ENCODE peak calls at places on chromosomes 7 and 10, in ten cellular contexts. V is cardiac muscle cell, Q is AG10803, F is transverse colon, I is astrocyte of the spinal cord, P is IMR-90, C is fibroblast of the aortic adventitia, T is neural crest cell, X is endothelial cell, Z is heart right ventricle. U is an unnamed sample.

GRCh38 chr10:48509974-48510692 is 94.7 kb downstream of the ARHGAP22 start:
- DNase-seq in V (peak; percentile 62), Q (no peak), F (no peak), I (no peak), P (no peak), C (no peak), T (no peak), X (peak; percentile 44), Z (no peak), U (peak; percentile 25)

GRCh38 chr10:42992156-42992956 is 84.5 kb upstream of the RET start:
- DNase-seq in V (no peak), Q (no peak), F (no peak), I (no peak), P (no peak), C (no peak), T (no peak), X (no peak), Z (no peak), U (no peak)

GRCh38 chr10:125691160-125691981 is 8.4 kb upstream of the TEX36 start:
- DNase-seq in V (no peak), Q (peak; percentile 13), F (no peak), I (peak; percentile 38), P (no peak), C (no peak), T (no peak), X (no peak), Z (no peak), U (no peak)

GRCh38 chr7:22718200-22718711 is 8.7 kb upstream of the IL6 start:
- DNase-seq in V (no peak), Q (peak; percentile 89), F (no peak), I (peak; percentile 95), P (peak; percentile 97), C (peak; percentile 96), T (no peak), X (no peak), Z (no peak), U (no peak)

GRCh38 chr7:144584741-144585140 is 181.2 kb upstream of the NOBOX start:
- DNase-seq in V (no peak), Q (no peak), F (no peak), I (no peak), P (no peak), C (no peak), T (no peak), X (no peak), Z (no peak), U (no peak)

GRCh38 chr7:108570146-108570755 is 577 bp downstream of the DNAJB9 start:
- DNase-seq in V (peak; percentile 57), Q (peak; percentile 29), F (peak; percentile 70), I (peak; percentile 49), P (peak; percentile 40), C (peak; percentile 50), T (no peak), X (peak; percentile 34), Z (peak; percentile 25), U (peak; percentile 51)

GRCh38 chr7:129144834-129145668 is 544 bp downstream of the TSPAN33 start:
- DNase-seq in V (no peak), Q (no peak), F (no peak), I (no peak), P (no peak), C (no peak), T (no peak), X (no peak), Z (no peak), U (no peak)

GRCh38 chr7:36565792-36566356 is 158.4 kb downstream of the AOAH start:
- DNase-seq in V (no peak), Q (no peak), F (no peak), I (no peak), P (no peak), C (peak; percentile 22), T (no peak), X (no peak), Z (no peak), U (no peak)

GRCh38 chr7:38700111-38700510 is 68.9 kb upstream of the AMPH start:
- DNase-seq in V (peak; percentile 7), Q (peak; percentile 4), F (no peak), I (no peak), P (no peak), C (no peak), T (no peak), X (no peak), Z (no peak), U (no peak)

GRCh38 chr7:4820405-4820967 is 41.3 kb downstream of the PAPOLB start:
- DNase-seq in V (no peak), Q (no peak), F (no peak), I (no peak), P (no peak), C (no peak), T (no peak), X (no peak), Z (no peak), U (no peak)

GRCh38 chr10:86105640-86106039 is 261.0 kb downstream of the GRID1 start:
- DNase-seq in V (no peak), Q (no peak), F (no peak), I (no peak), P (no peak), C (no peak), T (no peak), X (no peak), Z (no peak), U (no peak)

GRCh38 chr10:22712959-22713852 is 1.2 kb downstream of the PIP4K2A start:
- DNase-seq in V (peak; percentile 34), Q (peak; percentile 27), F (peak; percentile 40), I (peak; percentile 22), P (peak; percentile 33), C (no peak), T (peak; percentile 6), X (peak; percentile 21), Z (peak; percentile 30), U (peak; percentile 50)

GRCh38 chr10:33109788-33110469 is 151.9 kb upstream of the ITGB1 start:
- DNase-seq in V (no peak), Q (no peak), F (no peak), I (no peak), P (no peak), C (no peak), T (no peak), X (no peak), Z (no peak), U (no peak)

GRCh38 chr10:74743401-74743800 is 83.0 kb upstream of the KAT6B start:
- DNase-seq in V (no peak), Q (no peak), F (no peak), I (no peak), P (no peak), C (no peak), T (no peak), X (no peak), Z (no peak), U (no peak)

GRCh38 chr7:69612981-69613380 is 14.7 kb downstream of the AUTS2 start:
- DNase-seq in V (no peak), Q (no peak), F (no peak), I (no peak), P (no peak), C (no peak), T (no peak), X (no peak), Z (no peak), U (no peak)

GRCh38 chr10:13536674-13537366 is 8.0 kb upstream of the BEND7 start:
- DNase-seq in V (peak; percentile 86), Q (peak; percentile 50), F (peak; percentile 51), I (peak; percentile 35), P (peak; percentile 41), C (peak; percentile 17), T (peak; percentile 71), X (peak; percentile 81), Z (peak; percentile 46), U (peak; percentile 72)

GRCh38 chr10:35470535-35470934 is 134.2 kb downstream of the CCNY start:
- DNase-seq in V (peak; percentile 52), Q (peak; percentile 15), F (no peak), I (no peak), P (no peak), C (no peak), T (no peak), X (peak; percentile 33), Z (peak; percentile 46), U (no peak)

DNA sequence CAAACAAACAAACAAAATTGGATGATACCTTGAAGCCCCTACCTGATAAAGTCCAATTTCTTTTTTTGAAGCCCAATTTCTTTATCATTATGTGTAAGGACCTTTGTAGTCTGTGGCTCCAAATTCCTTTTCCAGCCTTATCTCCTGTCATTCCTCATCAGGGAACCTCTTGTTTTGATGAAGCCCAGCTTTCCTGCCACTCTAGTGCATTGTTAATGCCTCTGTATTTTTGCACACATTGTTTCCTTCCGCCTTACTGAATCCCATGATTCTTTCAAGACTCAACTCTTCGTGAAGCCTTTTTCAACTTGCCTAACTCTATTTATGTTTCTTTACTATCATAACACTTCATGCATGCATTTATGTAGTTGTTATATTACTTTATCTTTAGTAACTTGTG is 3.3 kb downstream of the FBH1 start:
- DNase-seq in V (peak; percentile 52), Q (no peak), F (no peak), I (no peak), P (no peak), C (no peak), T (no peak), X (no peak), Z (no peak), U (no peak)
- TF ChIP-seq CTCF in V (no peak), Q (no peak), F (no peak), I (no peak), P (no peak), C (no peak), T (no peak), X (no peak), Z (no peak), U (no peak)

GRCh38 chr10:60042959-60043358 is 136.6 kb upstream of the CCDC6 start:
- DNase-seq in V (no peak), Q (no peak), F (no peak), I (no peak), P (no peak), C (no peak), T (no peak), X (no peak), Z (no peak), U (no peak)
- TF ChIP-seq CTCF in V (no peak), Q (no peak), F (no peak), I (no peak), P (no peak), C (no peak), T (no peak), X (no peak), Z (no peak), U (no peak)

GRCh38 chr7:81768951-81769778 is 682 bp downstream of the HGF start:
- DNase-seq in V (no peak), Q (no peak), F (no peak), I (no peak), P (peak; percentile 11), C (peak; percentile 51), T (no peak), X (no peak), Z (no peak), U (no peak)
- TF ChIP-seq CTCF in V (no peak), Q (no peak), F (no peak), I (no peak), P (no peak), C (no peak), T (no peak), X (no peak), Z (no peak), U (no peak)

DNA sequence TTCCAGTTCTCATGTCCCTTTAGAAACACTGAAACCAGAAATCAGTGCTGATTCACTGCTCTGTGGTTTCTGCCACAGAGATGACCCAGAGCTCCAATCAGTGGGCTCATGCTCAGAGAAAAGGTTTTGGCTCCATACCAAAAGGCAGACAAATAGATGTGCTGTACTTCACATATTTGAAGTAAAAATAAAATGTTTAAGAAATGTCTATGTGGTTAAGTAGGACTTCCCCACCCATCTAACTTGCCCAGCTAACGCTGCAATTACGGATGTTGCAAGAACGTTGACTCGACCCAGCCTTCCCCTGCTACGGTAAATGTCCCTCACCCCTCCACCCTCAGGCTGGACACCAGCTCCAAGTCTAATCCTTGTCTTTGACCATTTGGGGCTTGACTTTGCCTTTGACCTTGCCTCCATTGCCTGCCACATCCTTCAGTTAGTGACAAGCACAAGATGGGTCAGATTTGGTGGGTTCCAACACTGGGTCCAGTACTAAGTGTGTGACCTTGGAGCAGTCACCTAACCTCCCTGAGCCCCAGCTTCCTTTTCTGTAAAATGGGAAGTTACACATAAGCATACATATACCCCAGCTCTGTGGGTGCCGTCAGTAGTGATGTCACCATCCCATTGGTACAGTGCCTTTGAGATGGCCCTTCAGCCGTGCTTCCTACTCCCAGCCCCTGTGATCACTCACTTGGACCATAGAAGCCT is 95.8 kb downstream of the CHST15 start:
- DNase-seq in V (no peak), Q (peak; percentile 98), F (no peak), I (peak; percentile 98), P (peak; percentile 87), C (peak; percentile 98), T (no peak), X (no peak), Z (no peak), U (no peak)
- TF ChIP-seq CTCF in V (no peak), Q (no peak), F (no peak), I (no peak), P (no peak), C (no peak), T (no peak), X (no peak), Z (no peak), U (no peak)

U was measured in nephron progenitor cell.